ENCODE peak calls at places on chromosome 4, in five cellular contexts. Q, J, B, R and U are unnamed samples.

GRCh38 chr4:183343730-183344129 is 21.5 kb upstream of the CLDN24 start:
- DNase-seq in Q (no peak), J (no peak), B (no peak), R (no peak), U (no peak)

GRCh38 chr4:149521611-149522010 is 294.0 kb downstream of the IQCM start:
- DNase-seq in Q (no peak), J (no peak), B (peak), R (no peak), U (no peak)

GRCh38 chr4:11505225-11505971 is 76.7 kb upstream of the HS3ST1 start:
- DNase-seq in Q (no peak), J (no peak), B (peak), R (no peak), U (no peak)

GRCh38 chr4:163736876-163737275 is 242.4 kb downstream of the TMA16 start:
- DNase-seq in Q (no peak), J (no peak), B (no peak), R (no peak), U (no peak)

GRCh38 chr4:161581262-161581661 is 582.5 kb downstream of the FSTL5 start:
- DNase-seq in Q (no peak), J (no peak), B (peak), R (no peak), U (no peak)

GRCh38 chr4:90883519-90883918 is 756.3 kb downstream of the CCSER1 start:
- DNase-seq in Q (no peak), J (no peak), B (no peak), R (no peak), U (no peak)

GRCh38 chr4:51932261-51932660 is 87.9 kb downstream of the LRRC66 start:
- DNase-seq in Q (no peak), J (no peak), B (peak), R (no peak), U (peak)

GRCh38 chr4:144699565-144699964 is 53.6 kb downstream of the HHIP start:
- DNase-seq in Q (no peak), J (no peak), B (peak), R (no peak), U (no peak)

GRCh38 chr4:88659061-88659889 is 38.4 kb downstream of the NAP1L5 start:
- DNase-seq in Q (peak), J (peak), B (peak), R (no peak), U (peak)

GRCh38 chr4:37895271-37895670 is 4.4 kb downstream of the TBC1D1 start:
- DNase-seq in Q (no peak), J (no peak), B (no peak), R (no peak), U (no peak)

GRCh38 chr4:188254211-188254610 is 115.0 kb downstream of the TRIML1 start:
- DNase-seq in Q (no peak), J (no peak), B (no peak), R (no peak), U (no peak)

GRCh38 chr4:13493793-13494192 is 9.7 kb upstream of the RAB28 start:
- DNase-seq in Q (no peak), J (no peak), B (no peak), R (no peak), U (no peak)

GRCh38 chr4:665381-665750 is 8.7 kb downstream of the ATP5ME start:
- DNase-seq in Q (no peak), J (no peak), B (no peak), R (no peak), U (no peak)

GRCh38 chr4:171985129-171985528 is 171.9 kb downstream of the GALNTL6 start:
- DNase-seq in Q (no peak), J (no peak), B (no peak), R (no peak), U (no peak)

GRCh38 chr4:7193040-7193958 is 961 bp downstream of the SORCS2 start:
- DNase-seq in Q (peak), J (no peak), B (no peak), R (no peak), U (no peak)

GRCh38 chr4:98468744-98469143 is 189.7 kb downstream of the TSPAN5 start:
- DNase-seq in Q (peak), J (peak), B (peak), R (peak), U (no peak)

GRCh38 chr4:11634283-11634682 is 205.6 kb upstream of the HS3ST1 start:
- DNase-seq in Q (no peak), J (no peak), B (no peak), R (no peak), U (no peak)

GRCh38 chr4:16967722-16968121 is 69.3 kb upstream of the LDB2 start:
- DNase-seq in Q (peak), J (no peak), B (peak), R (no peak), U (peak)

GRCh38 chr4:70927502-70928139 is 25.5 kb downstream of the MOB1B start:
- DNase-seq in Q (no peak), J (no peak), B (no peak), R (no peak), U (no peak)

GRCh38 chr4:5143306-5143861 is 92.1 kb downstream of the STK32B start:
- DNase-seq in Q (no peak), J (no peak), B (no peak), R (no peak), U (no peak)

GRCh38 chr4:144831971-144832370 is 186.0 kb downstream of the HHIP start:
- DNase-seq in Q (no peak), J (no peak), B (no peak), R (no peak), U (no peak)

GRCh38 chr4:74123065-74123728 is 24.2 kb upstream of the CXCL2 start:
- DNase-seq in Q (no peak), J (no peak), B (peak), R (no peak), U (peak)

GRCh38 chr4:141016117-141016798 is 117.0 kb downstream of the RNF150 start:
- DNase-seq in Q (no peak), J (no peak), B (no peak), R (no peak), U (no peak)

GRCh38 chr4:165481458-165481857 is 102.7 kb downstream of the CPE start:
- DNase-seq in Q (no peak), J (no peak), B (peak), R (no peak), U (no peak)

GRCh38 chr4:74104145-74104544 is 5.2 kb upstream of the CXCL2 start:
- DNase-seq in Q (no peak), J (no peak), B (no peak), R (no peak), U (no peak)

GRCh38 chr4:166324321-166324720 is 451.3 kb downstream of the TLL1 start:
- DNase-seq in Q (no peak), J (peak), B (peak), R (no peak), U (no peak)